ENCODE peak calls at places on chromosomes 6 and 20, in nine cellular contexts. One of them, this sample, is unnamed.

GRCh38 chr6:153028261-153028660 is 25.8 kb upstream of the MTRF1L start:
- DNase-seq in A673: no peak
- DNase-seq in fibroblast of lung: peak; percentile 23
- DNase-seq in mammary epithelial cell: no peak
- DNase-seq in cardiac muscle cell: no peak
- DNase-seq in ovary: no peak
- DNase-seq in NT2/D1: no peak
- DNase-seq in CD8-positive, alpha-beta memory T cell: no peak
- DNase-seq in adrenal gland: no peak
- DNase-seq in this sample: no peak

GRCh38 chr6:148455225-148455624 is 112.6 kb downstream of the SASH1 start:
- DNase-seq in adrenal gland: peak; percentile 33
- DNase-seq in ovary: no peak
- DNase-seq in mammary epithelial cell: no peak
- DNase-seq in cardiac muscle cell: peak; percentile 47
- DNase-seq in fibroblast of lung: peak; percentile 87
- DNase-seq in CD8-positive, alpha-beta memory T cell: no peak
- DNase-seq in NT2/D1: no peak
- DNase-seq in A673: no peak
- DNase-seq in this sample: peak; percentile 31

GRCh38 chr6:134041093-134041492 is 11.3 kb downstream of the SLC2A12 start:
- DNase-seq in adrenal gland: no peak
- DNase-seq in NT2/D1: no peak
- DNase-seq in fibroblast of lung: peak; percentile 74
- DNase-seq in CD8-positive, alpha-beta memory T cell: no peak
- DNase-seq in A673: peak; percentile 16
- DNase-seq in mammary epithelial cell: peak; percentile 87
- DNase-seq in cardiac muscle cell: peak; percentile 65
- DNase-seq in ovary: no peak
- DNase-seq in this sample: no peak

GRCh38 chr20:49965781-49966304 is 16.9 kb upstream of the SNAI1 start:
- DNase-seq in fibroblast of lung: no peak
- DNase-seq in A673: no peak
- DNase-seq in mammary epithelial cell: no peak
- DNase-seq in CD8-positive, alpha-beta memory T cell: no peak
- DNase-seq in adrenal gland: no peak
- DNase-seq in NT2/D1: no peak
- DNase-seq in cardiac muscle cell: no peak
- DNase-seq in ovary: no peak
- DNase-seq in this sample: no peak

GRCh38 chr20:46652699-46653098 is 1.4 kb upstream of the SLC13A3 start:
- DNase-seq in NT2/D1: no peak
- DNase-seq in A673: no peak
- DNase-seq in adrenal gland: no peak
- DNase-seq in cardiac muscle cell: peak; percentile 11
- DNase-seq in mammary epithelial cell: peak; percentile 10
- DNase-seq in fibroblast of lung: peak; percentile 11
- DNase-seq in CD8-positive, alpha-beta memory T cell: no peak
- DNase-seq in ovary: no peak
- DNase-seq in this sample: no peak

GRCh38 chr6:11595903-11596302 is 58.4 kb downstream of the TMEM170B start:
- DNase-seq in cardiac muscle cell: no peak
- DNase-seq in adrenal gland: no peak
- DNase-seq in A673: peak; percentile 37
- DNase-seq in NT2/D1: peak; percentile 38
- DNase-seq in fibroblast of lung: peak; percentile 48
- DNase-seq in CD8-positive, alpha-beta memory T cell: no peak
- DNase-seq in ovary: no peak
- DNase-seq in mammary epithelial cell: no peak
- DNase-seq in this sample: no peak

GRCh38 chr6:105781248-105781647 is 304.9 kb upstream of the PRDM1 start:
- DNase-seq in ovary: no peak
- DNase-seq in mammary epithelial cell: peak; percentile 85
- DNase-seq in CD8-positive, alpha-beta memory T cell: no peak
- DNase-seq in A673: no peak
- DNase-seq in NT2/D1: no peak
- DNase-seq in adrenal gland: no peak
- DNase-seq in cardiac muscle cell: no peak
- DNase-seq in fibroblast of lung: no peak
- DNase-seq in this sample: no peak

GRCh38 chr6:25051083-25051482 is 115.3 kb upstream of the RIPOR2 start:
- DNase-seq in cardiac muscle cell: no peak
- DNase-seq in adrenal gland: no peak
- DNase-seq in A673: no peak
- DNase-seq in ovary: no peak
- DNase-seq in NT2/D1: no peak
- DNase-seq in CD8-positive, alpha-beta memory T cell: no peak
- DNase-seq in fibroblast of lung: no peak
- DNase-seq in mammary epithelial cell: no peak
- DNase-seq in this sample: no peak

GRCh38 chr6:132205946-132206345 is 195.3 kb downstream of the MOXD1 start:
- DNase-seq in CD8-positive, alpha-beta memory T cell: no peak
- DNase-seq in mammary epithelial cell: no peak
- DNase-seq in fibroblast of lung: peak; percentile 83
- DNase-seq in A673: no peak
- DNase-seq in adrenal gland: no peak
- DNase-seq in NT2/D1: no peak
- DNase-seq in ovary: no peak
- DNase-seq in cardiac muscle cell: no peak
- DNase-seq in this sample: no peak

GRCh38 chr20:57043091-57043490 is 223.3 kb downstream of the BMP7 start:
- DNase-seq in A673: no peak
- DNase-seq in ovary: no peak
- DNase-seq in cardiac muscle cell: no peak
- DNase-seq in CD8-positive, alpha-beta memory T cell: no peak
- DNase-seq in mammary epithelial cell: peak; percentile 70
- DNase-seq in adrenal gland: no peak
- DNase-seq in NT2/D1: no peak
- DNase-seq in fibroblast of lung: peak; percentile 25
- DNase-seq in this sample: no peak

GRCh38 chr6:73774311-73774766 is 78.3 kb downstream of the CD109 start:
- DNase-seq in cardiac muscle cell: peak; percentile 98
- DNase-seq in CD8-positive, alpha-beta memory T cell: no peak
- DNase-seq in A673: peak; percentile 49
- DNase-seq in ovary: no peak
- DNase-seq in fibroblast of lung: peak; percentile 91
- DNase-seq in NT2/D1: no peak
- DNase-seq in adrenal gland: peak; percentile 23
- DNase-seq in mammary epithelial cell: peak; percentile 87
- DNase-seq in this sample: peak; percentile 66

GRCh38 chr6:147166360-147166944 is 37.8 kb upstream of the STXBP5 start:
- DNase-seq in fibroblast of lung: peak; percentile 54
- DNase-seq in mammary epithelial cell: peak; percentile 2
- DNase-seq in NT2/D1: no peak
- DNase-seq in ovary: no peak
- DNase-seq in adrenal gland: no peak
- DNase-seq in CD8-positive, alpha-beta memory T cell: no peak
- DNase-seq in A673: peak; percentile 20
- DNase-seq in cardiac muscle cell: peak; percentile 58
- DNase-seq in this sample: no peak

GRCh38 chr6:168700880-168701279 is 259.9 kb downstream of the SMOC2 start:
- DNase-seq in cardiac muscle cell: no peak
- DNase-seq in ovary: no peak
- DNase-seq in mammary epithelial cell: no peak
- DNase-seq in NT2/D1: no peak
- DNase-seq in fibroblast of lung: no peak
- DNase-seq in A673: no peak
- DNase-seq in adrenal gland: no peak
- DNase-seq in CD8-positive, alpha-beta memory T cell: no peak
- DNase-seq in this sample: no peak

GRCh38 chr6:168695701-168696100 is 254.7 kb downstream of the SMOC2 start:
- DNase-seq in A673: no peak
- DNase-seq in mammary epithelial cell: no peak
- DNase-seq in ovary: no peak
- DNase-seq in CD8-positive, alpha-beta memory T cell: no peak
- DNase-seq in NT2/D1: no peak
- DNase-seq in cardiac muscle cell: no peak
- DNase-seq in fibroblast of lung: no peak
- DNase-seq in adrenal gland: no peak
- DNase-seq in this sample: no peak

GRCh38 chr6:168699631-168700315 is 258.8 kb downstream of the SMOC2 start:
- DNase-seq in adrenal gland: no peak
- DNase-seq in cardiac muscle cell: no peak
- DNase-seq in mammary epithelial cell: no peak
- DNase-seq in NT2/D1: no peak
- DNase-seq in A673: no peak
- DNase-seq in fibroblast of lung: no peak
- DNase-seq in CD8-positive, alpha-beta memory T cell: no peak
- DNase-seq in ovary: peak; percentile 89
- DNase-seq in this sample: no peak

GRCh38 chr6:168703970-168704369 is 263.0 kb downstream of the SMOC2 start:
- DNase-seq in ovary: peak; percentile 72
- DNase-seq in cardiac muscle cell: peak; percentile 5
- DNase-seq in adrenal gland: peak; percentile 3
- DNase-seq in A673: no peak
- DNase-seq in CD8-positive, alpha-beta memory T cell: no peak
- DNase-seq in NT2/D1: no peak
- DNase-seq in fibroblast of lung: no peak
- DNase-seq in mammary epithelial cell: no peak
- DNase-seq in this sample: no peak

DNA sequence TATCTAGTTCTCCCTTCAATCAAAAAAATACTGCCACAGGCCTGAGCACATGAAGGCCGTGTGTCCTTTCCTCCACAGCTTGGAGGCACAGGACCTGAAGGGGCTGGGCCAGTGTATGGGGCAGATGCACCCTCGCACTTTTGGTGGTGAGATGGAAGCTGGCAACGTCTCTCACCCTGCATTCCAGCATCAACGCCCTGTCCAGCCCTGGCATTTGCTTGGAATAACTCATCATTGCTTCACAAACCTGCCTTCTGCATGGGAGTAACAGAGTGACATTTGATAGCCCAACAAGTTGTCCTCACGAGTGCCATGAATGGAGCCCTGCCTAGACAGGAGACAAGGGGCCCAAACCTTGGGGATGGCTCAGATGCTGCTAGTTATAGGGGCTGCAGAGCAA is 257.9 kb downstream of the SMOC2 start:
- DNase-seq in cardiac muscle cell: no peak
- DNase-seq in NT2/D1: no peak
- DNase-seq in CD8-positive, alpha-beta memory T cell: no peak
- DNase-seq in A673: no peak
- DNase-seq in adrenal gland: no peak
- DNase-seq in mammary epithelial cell: no peak
- DNase-seq in ovary: no peak
- DNase-seq in fibroblast of lung: no peak
- DNase-seq in this sample: no peak
- H3K4me3 ChIP-seq in cardiac muscle cell: no peak overlapping the region
- H3K4me3 ChIP-seq in NT2/D1: no peak overlapping the region
- H3K4me3 ChIP-seq in CD8-positive, alpha-beta memory T cell: no peak overlapping the region
- H3K4me3 ChIP-seq in A673: no peak overlapping the region
- H3K4me3 ChIP-seq in adrenal gland: no peak overlapping the region
- H3K4me3 ChIP-seq in mammary epithelial cell: no peak overlapping the region
- H3K4me3 ChIP-seq in ovary: no peak overlapping the region
- H3K4me3 ChIP-seq in fibroblast of lung: no peak overlapping the region
- H3K4me3 ChIP-seq in this sample: no peak overlapping the region

GRCh38 chr6:137246801-137247202 is 27.6 kb upstream of the IFNGR1 start:
- DNase-seq in cardiac muscle cell: no peak
- DNase-seq in NT2/D1: no peak
- DNase-seq in A673: no peak
- DNase-seq in adrenal gland: no peak
- DNase-seq in ovary: no peak
- DNase-seq in CD8-positive, alpha-beta memory T cell: no peak
- DNase-seq in mammary epithelial cell: no peak
- DNase-seq in fibroblast of lung: no peak
- DNase-seq in this sample: no peak

GRCh38 chr6:137246164-137246563 is 27.0 kb upstream of the IFNGR1 start:
- DNase-seq in A673: no peak
- DNase-seq in adrenal gland: no peak
- DNase-seq in ovary: no peak
- DNase-seq in fibroblast of lung: no peak
- DNase-seq in cardiac muscle cell: no peak
- DNase-seq in CD8-positive, alpha-beta memory T cell: no peak
- DNase-seq in NT2/D1: no peak
- DNase-seq in mammary epithelial cell: no peak
- DNase-seq in this sample: no peak

GRCh38 chr6:137247724-137248123 is 28.5 kb upstream of the IFNGR1 start:
- DNase-seq in mammary epithelial cell: no peak
- DNase-seq in ovary: no peak
- DNase-seq in cardiac muscle cell: no peak
- DNase-seq in NT2/D1: no peak
- DNase-seq in A673: no peak
- DNase-seq in adrenal gland: no peak
- DNase-seq in fibroblast of lung: no peak
- DNase-seq in CD8-positive, alpha-beta memory T cell: no peak
- DNase-seq in this sample: no peak

DNA sequence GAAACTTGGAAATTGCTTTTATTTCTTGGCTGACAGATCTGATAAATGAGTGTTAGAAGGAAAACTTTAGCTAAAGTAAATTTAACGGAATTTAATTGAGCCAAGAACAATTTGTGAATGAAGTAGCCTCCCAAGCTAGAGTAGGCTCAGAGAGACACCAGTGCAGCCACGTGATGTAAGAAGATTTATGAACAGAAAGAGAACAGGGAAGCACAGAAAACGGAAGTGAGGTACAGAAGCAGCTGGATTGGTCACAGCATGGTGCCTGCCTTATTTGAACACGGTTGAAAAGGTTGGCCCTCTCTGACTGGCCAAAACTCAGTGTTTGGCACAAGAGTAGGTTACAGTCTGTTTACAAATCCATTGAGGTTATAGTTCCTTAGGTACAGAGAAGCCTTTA is 29.5 kb upstream of the IFNGR1 start:
- DNase-seq in fibroblast of lung: no peak
- DNase-seq in NT2/D1: no peak
- DNase-seq in CD8-positive, alpha-beta memory T cell: no peak
- DNase-seq in ovary: no peak
- DNase-seq in adrenal gland: peak; percentile 31
- DNase-seq in mammary epithelial cell: no peak
- DNase-seq in A673: no peak
- DNase-seq in cardiac muscle cell: no peak
- DNase-seq in this sample: no peak
- H3K4me1 ChIP-seq in fibroblast of lung: no peaks in the 10 kb centered on the region
- H3K4me1 ChIP-seq in NT2/D1: no peaks in the 10 kb centered on the region
- H3K4me1 ChIP-seq in CD8-positive, alpha-beta memory T cell: no peaks in the 10 kb centered on the region
- H3K4me1 ChIP-seq in ovary: no peaks in the 10 kb centered on the region
- H3K4me1 ChIP-seq in adrenal gland: peaks cover 11% of the 10 kb centered on the region
- H3K4me1 ChIP-seq in mammary epithelial cell: no peaks in the 10 kb centered on the region
- H3K4me1 ChIP-seq in A673: no peaks in the 10 kb centered on the region
- H3K4me1 ChIP-seq in cardiac muscle cell: no peaks in the 10 kb centered on the region
- H3K4me1 ChIP-seq in this sample: no peaks in the 10 kb centered on the region

DNA sequence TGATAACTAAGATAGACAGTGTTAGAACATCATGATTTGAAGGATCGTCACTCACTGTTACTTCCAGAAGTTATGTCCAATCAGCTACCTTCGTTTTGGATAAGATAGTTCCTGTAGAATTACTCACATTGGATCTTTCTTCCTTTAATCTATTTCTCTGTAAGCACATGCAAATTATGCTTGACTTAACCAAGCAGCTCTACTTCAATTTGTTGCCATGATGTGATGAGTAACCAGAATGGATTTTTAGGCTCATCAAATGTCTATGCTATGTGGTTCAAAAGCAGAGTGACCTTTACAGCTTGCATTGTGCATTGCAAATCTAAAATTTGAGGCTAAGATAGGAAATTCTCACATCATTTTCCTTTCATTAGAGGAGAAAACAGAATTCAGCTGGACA is 76.6 kb upstream of the ZFP64 start:
- DNase-seq in NT2/D1: no peak
- DNase-seq in adrenal gland: no peak
- DNase-seq in A673: peak; percentile 80
- DNase-seq in ovary: no peak
- DNase-seq in mammary epithelial cell: no peak
- DNase-seq in CD8-positive, alpha-beta memory T cell: no peak
- DNase-seq in cardiac muscle cell: peak; percentile 38
- DNase-seq in fibroblast of lung: peak; percentile 71
- DNase-seq in this sample: no peak
- H3K4me3 ChIP-seq in NT2/D1: no peak overlapping the region
- H3K4me3 ChIP-seq in adrenal gland: no peak overlapping the region
- H3K4me3 ChIP-seq in A673: no peak overlapping the region
- H3K4me3 ChIP-seq in ovary: no peak overlapping the region
- H3K4me3 ChIP-seq in mammary epithelial cell: no peak overlapping the region
- H3K4me3 ChIP-seq in CD8-positive, alpha-beta memory T cell: no peak overlapping the region
- H3K4me3 ChIP-seq in cardiac muscle cell: no peak overlapping the region
- H3K4me3 ChIP-seq in fibroblast of lung: no peak overlapping the region
- H3K4me3 ChIP-seq in this sample: no peak overlapping the region

GRCh38 chr20:36540551-36541211 is 638 bp upstream of the MYL9 start:
- DNase-seq in ovary: peak; percentile 66
- DNase-seq in NT2/D1: no peak
- DNase-seq in fibroblast of lung: no peak
- DNase-seq in A673: no peak
- DNase-seq in mammary epithelial cell: no peak
- DNase-seq in adrenal gland: peak; percentile 38
- DNase-seq in cardiac muscle cell: no peak
- DNase-seq in CD8-positive, alpha-beta memory T cell: no peak
- DNase-seq in this sample: peak; percentile 31
- H3K4me1 ChIP-seq in ovary: peaks cover 28% of the 10 kb centered on the region
- H3K4me1 ChIP-seq in NT2/D1: peaks cover 28% of the 10 kb centered on the region
- H3K4me1 ChIP-seq in fibroblast of lung: peaks cover 25% of the 10 kb centered on the region
- H3K4me1 ChIP-seq in A673: peaks cover 13% of the 10 kb centered on the region
- H3K4me1 ChIP-seq in mammary epithelial cell: peaks cover 10% of the 10 kb centered on the region
- H3K4me1 ChIP-seq in adrenal gland: peaks cover 56% of the 10 kb centered on the region
- H3K4me1 ChIP-seq in cardiac muscle cell: peaks cover 39% of the 10 kb centered on the region
- H3K4me1 ChIP-seq in CD8-positive, alpha-beta memory T cell: no peaks in the 10 kb centered on the region
- H3K4me1 ChIP-seq in this sample: peaks cover 48% of the 10 kb centered on the region

This sample was measured in heart right ventricle.